ENCODE peak calls at places on chromosomes 4 and X, in seven cellular contexts. One of them, this sample, is unnamed.

GRCh38 chrX:19874391-19875050 is 12.9 kb downstream of the SH3KBP1 start:
- DNase-seq in left lung: no peak
- DNase-seq in HCT116: no peak
- DNase-seq in testis: no peak
- DNase-seq in PC-3: no peak
- DNase-seq in CD8-positive, alpha-beta T cell: no peak
- DNase-seq in heart left ventricle: no peak
- DNase-seq in this sample: no peak

GRCh38 chrX:29145316-29145715 is 558.1 kb downstream of the IL1RAPL1 start:
- DNase-seq in heart left ventricle: no peak
- DNase-seq in left lung: no peak
- DNase-seq in HCT116: no peak
- DNase-seq in CD8-positive, alpha-beta T cell: no peak
- DNase-seq in testis: no peak
- DNase-seq in PC-3: no peak
- DNase-seq in this sample: no peak

GRCh38 chrX:120746153-120746552 is 116.3 kb upstream of the C1GALT1C1 start:
- DNase-seq in heart left ventricle: no peak
- DNase-seq in testis: no peak
- DNase-seq in CD8-positive, alpha-beta T cell: no peak
- DNase-seq in PC-3: no peak
- DNase-seq in left lung: no peak
- DNase-seq in HCT116: no peak
- DNase-seq in this sample: no peak

GRCh38 chrX:21932277-21932996 is 8.1 kb upstream of the SMS start:
- DNase-seq in testis: no peak
- DNase-seq in left lung: no peak
- DNase-seq in PC-3: peak
- DNase-seq in CD8-positive, alpha-beta T cell: no peak
- DNase-seq in HCT116: no peak
- DNase-seq in heart left ventricle: no peak
- DNase-seq in this sample: peak

GRCh38 chr4:124873361-124874171 is 161.0 kb upstream of the ANKRD50 start:
- DNase-seq in testis: no peak
- DNase-seq in left lung: no peak
- DNase-seq in heart left ventricle: no peak
- DNase-seq in CD8-positive, alpha-beta T cell: no peak
- DNase-seq in PC-3: no peak
- DNase-seq in HCT116: no peak
- DNase-seq in this sample: no peak

GRCh38 chr4:95129708-95130343 is 372.1 kb downstream of the BMPR1B start:
- DNase-seq in left lung: no peak
- DNase-seq in PC-3: peak
- DNase-seq in CD8-positive, alpha-beta T cell: no peak
- DNase-seq in heart left ventricle: no peak
- DNase-seq in testis: no peak
- DNase-seq in HCT116: peak
- DNase-seq in this sample: peak

GRCh38 chr4:133147922-133148689 is 988 bp upstream of the PCDH10 start:
- DNase-seq in left lung: peak
- DNase-seq in HCT116: no peak
- DNase-seq in testis: peak
- DNase-seq in CD8-positive, alpha-beta T cell: no peak
- DNase-seq in PC-3: peak
- DNase-seq in heart left ventricle: peak
- DNase-seq in this sample: no peak

GRCh38 chrX:49171752-49172279 is at the start of gene PLP2:
- DNase-seq in PC-3: peak
- DNase-seq in HCT116: no peak
- DNase-seq in heart left ventricle: peak
- DNase-seq in CD8-positive, alpha-beta T cell: no peak
- DNase-seq in left lung: peak
- DNase-seq in testis: peak
- DNase-seq in this sample: peak

GRCh38 chr4:124768596-124768995 is 56.1 kb upstream of the ANKRD50 start:
- DNase-seq in PC-3: no peak
- DNase-seq in HCT116: no peak
- DNase-seq in left lung: no peak
- DNase-seq in CD8-positive, alpha-beta T cell: no peak
- DNase-seq in heart left ventricle: no peak
- DNase-seq in testis: no peak
- DNase-seq in this sample: no peak

GRCh38 chr4:96052827-96053226 is 212.9 kb downstream of the PDHA2 start:
- DNase-seq in HCT116: no peak
- DNase-seq in heart left ventricle: no peak
- DNase-seq in PC-3: no peak
- DNase-seq in left lung: no peak
- DNase-seq in CD8-positive, alpha-beta T cell: no peak
- DNase-seq in testis: no peak
- DNase-seq in this sample: no peak

GRCh38 chrX:81868979-81869378 is 667.1 kb downstream of the SH3BGRL start:
- DNase-seq in heart left ventricle: no peak
- DNase-seq in CD8-positive, alpha-beta T cell: no peak
- DNase-seq in testis: no peak
- DNase-seq in HCT116: no peak
- DNase-seq in left lung: no peak
- DNase-seq in PC-3: no peak
- DNase-seq in this sample: no peak

GRCh38 chrX:41846714-41847113 is 76.6 kb downstream of the CASK start:
- DNase-seq in PC-3: no peak
- DNase-seq in left lung: no peak
- DNase-seq in testis: no peak
- DNase-seq in HCT116: no peak
- DNase-seq in CD8-positive, alpha-beta T cell: no peak
- DNase-seq in heart left ventricle: no peak
- DNase-seq in this sample: no peak

GRCh38 chr4:168605411-168605810 is 108.6 kb downstream of the PALLD start:
- DNase-seq in HCT116: no peak
- DNase-seq in PC-3: peak
- DNase-seq in testis: no peak
- DNase-seq in CD8-positive, alpha-beta T cell: no peak
- DNase-seq in left lung: no peak
- DNase-seq in heart left ventricle: no peak
- DNase-seq in this sample: no peak

GRCh38 chr4:151304226-151304625 is 21.2 kb downstream of the SH3D19 start:
- DNase-seq in PC-3: no peak
- DNase-seq in heart left ventricle: no peak
- DNase-seq in left lung: no peak
- DNase-seq in HCT116: no peak
- DNase-seq in CD8-positive, alpha-beta T cell: no peak
- DNase-seq in testis: no peak
- DNase-seq in this sample: no peak

GRCh38 chr4:51960486-51960885 is 59.7 kb downstream of the LRRC66 start:
- DNase-seq in HCT116: no peak
- DNase-seq in CD8-positive, alpha-beta T cell: no peak
- DNase-seq in PC-3: no peak
- DNase-seq in testis: no peak
- DNase-seq in left lung: no peak
- DNase-seq in heart left ventricle: no peak
- DNase-seq in this sample: peak

GRCh38 chrX:14022019-14022418 is 7.7 kb downstream of the GEMIN8 start:
- DNase-seq in HCT116: no peak
- DNase-seq in heart left ventricle: no peak
- DNase-seq in PC-3: no peak
- DNase-seq in left lung: no peak
- DNase-seq in CD8-positive, alpha-beta T cell: no peak
- DNase-seq in testis: no peak
- DNase-seq in this sample: no peak

DNA sequence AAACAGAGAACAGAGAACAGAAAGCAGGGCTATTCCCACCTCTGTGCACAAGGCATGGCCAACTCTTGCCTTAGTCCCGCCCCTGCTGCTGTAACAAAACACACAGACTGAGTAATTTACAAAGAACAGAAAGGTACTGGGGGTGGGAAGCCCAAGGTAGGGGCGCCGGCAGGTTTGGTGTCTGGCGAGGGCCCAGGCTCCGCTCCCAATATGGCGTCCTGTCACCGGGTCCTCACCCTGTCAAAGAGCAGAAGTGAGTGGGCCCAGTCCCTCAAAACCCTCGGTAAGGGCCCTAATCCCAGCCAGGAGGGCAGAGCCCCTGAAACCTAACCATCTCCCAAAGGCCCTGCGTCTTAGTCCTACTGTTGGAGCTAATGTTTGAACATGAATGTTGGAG is 71.0 kb downstream of the FAM53A start:
- DNase-seq in heart left ventricle: peak
- DNase-seq in PC-3: no peak
- DNase-seq in testis: no peak
- DNase-seq in HCT116: no peak
- DNase-seq in CD8-positive, alpha-beta T cell: no peak
- DNase-seq in left lung: peak
- DNase-seq in this sample: no peak
- TF ChIP-seq CTCF in heart left ventricle: no peak
- TF ChIP-seq CTCF in PC-3: no peak
- TF ChIP-seq CTCF in testis: no peak
- TF ChIP-seq CTCF in HCT116: no peak
- TF ChIP-seq CTCF in CD8-positive, alpha-beta T cell: no peak
- TF ChIP-seq CTCF in left lung: no peak
- TF ChIP-seq CTCF in this sample: no peak

DNA sequence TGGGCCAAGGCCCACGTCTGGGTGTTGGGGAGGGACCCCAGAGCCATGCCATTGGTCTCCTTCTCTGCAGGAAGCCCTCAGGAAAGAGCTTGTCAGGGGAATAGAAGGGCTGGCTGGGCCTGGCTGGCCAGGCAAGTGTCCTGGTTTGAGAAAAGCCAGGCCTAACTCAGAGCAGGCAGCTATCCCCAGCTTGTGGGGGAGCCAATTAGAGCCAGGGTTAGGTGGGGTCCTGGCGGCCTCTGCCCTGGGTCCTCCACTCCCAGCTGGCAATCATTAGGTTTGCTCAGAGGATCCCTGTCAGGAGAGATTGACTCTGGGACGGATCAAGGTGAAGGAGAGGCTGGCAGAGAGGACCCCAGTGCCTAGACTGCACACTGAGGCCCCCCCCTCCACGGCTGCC is 64.8 kb downstream of the PJA1 start:
- DNase-seq in CD8-positive, alpha-beta T cell: no peak
- DNase-seq in heart left ventricle: no peak
- DNase-seq in testis: no peak
- DNase-seq in left lung: no peak
- DNase-seq in HCT116: no peak
- DNase-seq in PC-3: no peak
- DNase-seq in this sample: no peak
- H3K27ac ChIP-seq in CD8-positive, alpha-beta T cell: no peak
- H3K27ac ChIP-seq in heart left ventricle: no peak
- H3K27ac ChIP-seq in testis: no peak
- H3K27ac ChIP-seq in left lung: no peak
- H3K27ac ChIP-seq in HCT116: no peak
- H3K27ac ChIP-seq in PC-3: no peak
- H3K27ac ChIP-seq in this sample: no peak

GRCh38 chr4:82513382-82513781 is 48.4 kb downstream of the TMEM150C start:
- DNase-seq in heart left ventricle: no peak
- DNase-seq in left lung: no peak
- DNase-seq in PC-3: no peak
- DNase-seq in testis: no peak
- DNase-seq in CD8-positive, alpha-beta T cell: no peak
- DNase-seq in HCT116: no peak
- DNase-seq in this sample: no peak
- TF ChIP-seq CTCF in heart left ventricle: no peak
- TF ChIP-seq CTCF in left lung: no peak
- TF ChIP-seq CTCF in PC-3: no peak
- TF ChIP-seq CTCF in testis: no peak
- TF ChIP-seq CTCF in CD8-positive, alpha-beta T cell: no peak
- TF ChIP-seq CTCF in HCT116: no peak
- TF ChIP-seq CTCF in this sample: no peak

DNA sequence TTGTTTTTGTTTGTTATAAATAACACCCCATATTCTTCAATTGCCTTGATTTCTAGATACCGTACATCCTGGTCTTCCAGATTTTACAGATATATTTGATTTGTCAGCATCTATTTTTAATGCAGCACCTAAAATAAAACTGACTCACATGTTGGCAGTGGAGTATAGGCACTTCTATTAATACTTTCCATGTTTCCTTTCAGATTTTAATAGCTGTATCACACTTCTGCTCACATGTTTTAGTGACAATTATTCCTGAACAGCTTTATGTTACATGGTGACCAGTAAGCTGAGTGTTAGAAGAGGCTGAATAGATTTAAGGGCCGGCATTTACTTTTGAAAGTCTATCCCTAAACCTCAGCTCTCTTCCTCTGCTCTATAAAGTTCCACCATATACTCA is 46.1 kb downstream of the C4orf46 start:
- DNase-seq in left lung: no peak
- DNase-seq in heart left ventricle: no peak
- DNase-seq in PC-3: no peak
- DNase-seq in CD8-positive, alpha-beta T cell: no peak
- DNase-seq in testis: no peak
- DNase-seq in HCT116: no peak
- DNase-seq in this sample: no peak
- H3K27ac ChIP-seq in left lung: no peak
- H3K27ac ChIP-seq in heart left ventricle: peak
- H3K27ac ChIP-seq in PC-3: no peak
- H3K27ac ChIP-seq in CD8-positive, alpha-beta T cell: no peak
- H3K27ac ChIP-seq in testis: no peak
- H3K27ac ChIP-seq in HCT116: no peak
- H3K27ac ChIP-seq in this sample: no peak

DNA sequence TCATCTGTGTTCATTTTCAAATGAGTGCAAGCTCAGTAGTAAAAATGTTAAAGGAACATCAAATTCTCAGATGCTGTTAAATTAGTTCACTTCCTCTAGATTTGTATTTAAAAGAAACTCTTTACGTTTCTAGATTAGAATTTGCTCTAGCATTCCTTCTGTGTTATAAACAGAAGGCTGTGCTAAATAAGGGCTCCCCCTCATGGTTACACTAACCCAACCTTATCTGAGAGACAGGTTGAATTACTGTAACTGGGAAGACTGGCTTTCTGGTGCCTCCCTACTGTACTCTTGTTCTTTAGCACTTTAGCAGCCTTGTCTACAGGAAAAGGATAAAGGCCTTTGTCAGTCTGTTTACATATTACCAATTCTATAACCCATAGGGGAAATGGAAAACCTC is 56.8 kb downstream of the RXFP1 start:
- DNase-seq in HCT116: peak
- DNase-seq in PC-3: peak
- DNase-seq in heart left ventricle: no peak
- DNase-seq in CD8-positive, alpha-beta T cell: no peak
- DNase-seq in left lung: no peak
- DNase-seq in testis: no peak
- DNase-seq in this sample: peak
- TF ChIP-seq CTCF in HCT116: peak
- TF ChIP-seq CTCF in PC-3: peak
- TF ChIP-seq CTCF in heart left ventricle: no peak
- TF ChIP-seq CTCF in CD8-positive, alpha-beta T cell: no peak
- TF ChIP-seq CTCF in left lung: no peak
- TF ChIP-seq CTCF in testis: no peak
- TF ChIP-seq CTCF in this sample: no peak

GRCh38 chr4:30754021-30754420 is 33.9 kb downstream of the PCDH7 start:
- DNase-seq in PC-3: peak
- DNase-seq in testis: no peak
- DNase-seq in CD8-positive, alpha-beta T cell: no peak
- DNase-seq in left lung: no peak
- DNase-seq in HCT116: peak
- DNase-seq in heart left ventricle: no peak
- DNase-seq in this sample: peak
- H3K27ac ChIP-seq in PC-3: no peak
- H3K27ac ChIP-seq in testis: no peak
- H3K27ac ChIP-seq in CD8-positive, alpha-beta T cell: no peak
- H3K27ac ChIP-seq in left lung: no peak
- H3K27ac ChIP-seq in HCT116: peak
- H3K27ac ChIP-seq in heart left ventricle: no peak
- H3K27ac ChIP-seq in this sample: no peak

GRCh38 chr4:186149872-186150271 is 41.5 kb upstream of the CYP4V2 start:
- DNase-seq in heart left ventricle: peak
- DNase-seq in CD8-positive, alpha-beta T cell: no peak
- DNase-seq in HCT116: no peak
- DNase-seq in left lung: no peak
- DNase-seq in testis: peak
- DNase-seq in PC-3: peak
- DNase-seq in this sample: no peak
- TF ChIP-seq CTCF in heart left ventricle: peak
- TF ChIP-seq CTCF in CD8-positive, alpha-beta T cell: peak
- TF ChIP-seq CTCF in HCT116: no peak
- TF ChIP-seq CTCF in left lung: peak
- TF ChIP-seq CTCF in testis: peak
- TF ChIP-seq CTCF in PC-3: peak
- TF ChIP-seq CTCF in this sample: peak

GRCh38 chr4:147597561-147597960 is 19.6 kb upstream of the TMEM184C start:
- DNase-seq in left lung: no peak
- DNase-seq in CD8-positive, alpha-beta T cell: no peak
- DNase-seq in HCT116: no peak
- DNase-seq in testis: no peak
- DNase-seq in heart left ventricle: no peak
- DNase-seq in PC-3: no peak
- DNase-seq in this sample: no peak
- H3K27ac ChIP-seq in left lung: peak
- H3K27ac ChIP-seq in CD8-positive, alpha-beta T cell: no peak
- H3K27ac ChIP-seq in HCT116: no peak
- H3K27ac ChIP-seq in testis: no peak
- H3K27ac ChIP-seq in heart left ventricle: no peak
- H3K27ac ChIP-seq in PC-3: no peak
- H3K27ac ChIP-seq in this sample: no peak